ENCODE peak calls at places on chromosomes 13 and 19, in four cellular contexts. R is WTC11, Y is K562, F is HepG2. O is an unnamed sample.

GRCh38 chr13:44719857-44720671 is 143.9 kb upstream of the TSC22D1 start:
- DNase-seq in F (no peak), R (no peak), Y (no peak), O (peak)

GRCh38 chr19:47820410-47820809 is 1.3 kb upstream of the CRX start:
- DNase-seq in Y (no peak), F (no peak), R (no peak), O (no peak)

GRCh38 chr13:32229443-32229842 is 85.7 kb downstream of the ZAR1L start:
- DNase-seq in Y (no peak), F (no peak), R (no peak), O (no peak)

GRCh38 chr19:19477705-19478383 is 37.5 kb downstream of the TSSK6 start:
- DNase-seq in F (no peak), R (no peak), Y (no peak), O (no peak)

GRCh38 chr13:44692173-44692713 is 116.1 kb upstream of the TSC22D1 start:
- DNase-seq in F (no peak), R (no peak), Y (peak), O (peak)

GRCh38 chr19:2166741-2167738 is 3.3 kb downstream of the DOT1L start:
- DNase-seq in Y (no peak), F (peak), R (no peak), O (no peak)

GRCh38 chr13:90696254-90696653 is 651.2 kb upstream of the MIR17HG start:
- DNase-seq in R (no peak), F (no peak), Y (no peak), O (peak)

GRCh38 chr13:26508885-26509284 is 48.6 kb upstream of the WASF3 start:
- DNase-seq in R (no peak), Y (no peak), F (no peak), O (no peak)

GRCh38 chr19:35395762-35396199 is 24.9 kb downstream of the GPR42 start:
- DNase-seq in R (peak), Y (no peak), F (peak), O (no peak)

GRCh38 chr19:1252221-1252817 is 3.9 kb downstream of the MIDN start:
- DNase-seq in Y (no peak), F (no peak), R (no peak), O (peak)

GRCh38 chr19:42069619-42070293 is at the start of gene GRIK5:
- DNase-seq in Y (no peak), F (no peak), R (peak), O (no peak)

GRCh38 chr13:71602327-71602726 is 264.7 kb downstream of the DACH1 start:
- DNase-seq in R (no peak), F (no peak), Y (no peak), O (no peak)

GRCh38 chr19:428144-428543 is 19.2 kb upstream of the C2CD4C start:
- DNase-seq in Y (no peak), F (no peak), R (no peak), O (no peak)

GRCh38 chr19:18070181-18070580 is 16.6 kb downstream of the IL12RB1 start:
- DNase-seq in Y (no peak), F (no peak), R (no peak), O (no peak)

GRCh38 chr19:35154535-35155406 is at the start of gene FXYD5:
- DNase-seq in Y (peak), R (peak), F (no peak), O (peak)

GRCh38 chr19:10036601-10037071 is 23.4 kb downstream of the RDH8 start:
- DNase-seq in F (peak), R (no peak), Y (no peak), O (peak)

GRCh38 chr13:27279506-27279905 is 8.9 kb downstream of the RASL11A start:
- DNase-seq in R (no peak), Y (no peak), F (no peak), O (no peak)

GRCh38 chr13:27273658-27274425 is 3.2 kb downstream of the RASL11A start:
- DNase-seq in R (no peak), F (no peak), Y (no peak), O (no peak)

GRCh38 chr19:55101261-55101660 is 16.2 kb downstream of the PPP1R12C start:
- DNase-seq in Y (no peak), F (no peak), R (no peak), O (no peak)
- TF ChIP-seq NR3C1 in Y (no peak), F (no peak), R (no peak), O (no peak)

GRCh38 chr19:14318873-14319272 is 62.4 kb upstream of the ADGRE5 start:
- DNase-seq in R (peak), F (no peak), Y (peak), O (no peak)
- TF ChIP-seq NR3C1 in R (no peak), F (no peak), Y (no peak), O (no peak)

DNA sequence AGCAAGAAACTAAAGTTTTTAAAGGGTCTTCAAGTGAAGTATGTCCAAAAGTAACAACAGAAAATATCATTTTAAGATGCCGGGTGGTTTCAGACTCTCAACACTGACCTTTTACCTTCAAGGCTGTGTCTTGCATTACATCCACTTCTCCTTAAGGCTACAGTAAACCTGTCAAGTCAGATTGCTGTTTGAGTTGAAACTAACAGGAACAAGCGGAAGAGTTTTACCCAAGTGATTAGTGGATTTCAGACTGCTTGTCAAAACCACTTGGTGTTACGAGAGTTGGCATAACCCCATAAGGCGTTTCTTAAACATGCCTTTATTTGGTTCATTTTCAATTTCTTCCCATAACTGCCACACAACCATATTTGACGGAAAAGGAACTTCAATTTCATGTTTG is 283.1 kb downstream of the DCT start:
- DNase-seq in F (no peak), R (no peak), Y (no peak), O (no peak)
- TF ChIP-seq NR3C1 in F (no peak), R (no peak), Y (no peak), O (no peak)

GRCh38 chr19:44112802-44113137 is 429 bp upstream of the ZNF225 start:
- DNase-seq in F (no peak), R (no peak), Y (no peak), O (no peak)

GRCh38 chr19:44113138-44113783 is at the start of gene ZNF225:
- DNase-seq in Y (peak), R (peak), F (peak), O (peak)

GRCh38 chr19:44109458-44109857 is 3.7 kb upstream of the ZNF225 start:
- DNase-seq in Y (no peak), F (no peak), R (no peak), O (no peak)

GRCh38 chr19:44113784-44114390 is 688 bp downstream of the ZNF225 start:
- DNase-seq in F (no peak), R (no peak), Y (peak), O (no peak)

GRCh38 chr19:44111910-44112463 is 1.2 kb upstream of the ZNF225 start:
- DNase-seq in Y (peak), F (no peak), R (peak), O (no peak)
- TF ChIP-seq NR3C1 in Y (no peak), F (no peak), R (no peak), O (no peak)

GRCh38 chr13:30713133-30713532 is 22.2 kb upstream of the ALOX5AP start:
- DNase-seq in Y (no peak), R (no peak), F (no peak), O (peak)
- TF ChIP-seq NR3C1 in Y (no peak), R (no peak), F (no peak), O (no peak)

DNA sequence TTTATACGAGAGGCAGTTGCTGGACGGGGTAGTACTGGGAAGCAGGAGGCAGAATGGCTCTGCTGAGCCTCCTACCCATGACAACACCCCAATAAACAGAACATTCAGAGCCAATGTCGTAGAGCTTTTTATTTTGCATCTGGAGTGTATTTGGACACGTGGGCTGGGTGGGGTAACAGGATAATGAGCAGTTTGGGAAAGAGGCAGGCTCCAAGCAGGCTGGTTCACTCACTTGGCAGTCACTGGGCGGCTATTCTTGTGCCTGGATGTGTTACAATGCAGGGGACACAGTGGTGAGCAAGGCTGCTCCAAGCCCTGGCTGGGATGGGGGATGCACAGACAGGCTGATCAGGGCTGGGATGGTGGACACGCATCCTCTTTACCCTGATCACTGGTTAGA is 9.5 kb downstream of the ACTMAP start:
- DNase-seq in F (no peak), Y (no peak), R (no peak), O (no peak)
- TF ChIP-seq NR3C1 in F (no peak), Y (no peak), R (no peak), O (no peak)

DNA sequence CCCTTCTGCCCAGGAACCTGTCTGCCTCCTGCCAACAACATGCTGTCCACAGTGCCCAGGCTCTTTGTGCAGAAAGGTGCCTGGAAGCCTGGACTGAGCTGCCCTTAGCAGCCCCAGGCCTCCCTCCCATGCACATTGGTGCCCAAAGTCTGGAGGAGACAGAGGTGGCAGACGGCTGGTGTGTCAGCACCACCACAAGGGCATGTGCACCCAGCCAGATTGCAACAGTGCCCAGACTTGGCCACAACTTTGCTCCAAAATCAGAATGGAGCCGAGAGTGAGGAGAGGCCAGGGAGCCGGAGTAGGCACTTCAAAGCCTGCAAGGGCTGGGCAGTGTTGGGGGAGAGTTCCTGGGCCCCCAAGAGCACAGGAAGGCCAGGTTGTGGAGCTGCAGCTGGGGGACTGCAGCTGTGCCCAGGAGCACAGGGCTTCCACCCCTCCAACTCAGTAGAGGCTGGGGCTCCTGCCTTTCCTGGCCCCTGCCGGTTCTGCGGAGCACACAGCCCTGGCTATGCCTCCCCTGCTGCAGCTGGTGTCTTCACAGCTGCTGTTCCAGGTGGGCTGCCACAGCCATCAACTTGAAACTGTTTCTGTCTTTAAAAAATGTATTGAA is 1255.8 kb downstream of the SLITRK5 start:
- DNase-seq in Y (no peak), R (no peak), F (no peak), O (no peak)
- TF ChIP-seq NR3C1 in Y (no peak), R (no peak), F (no peak), O (no peak)

DNA sequence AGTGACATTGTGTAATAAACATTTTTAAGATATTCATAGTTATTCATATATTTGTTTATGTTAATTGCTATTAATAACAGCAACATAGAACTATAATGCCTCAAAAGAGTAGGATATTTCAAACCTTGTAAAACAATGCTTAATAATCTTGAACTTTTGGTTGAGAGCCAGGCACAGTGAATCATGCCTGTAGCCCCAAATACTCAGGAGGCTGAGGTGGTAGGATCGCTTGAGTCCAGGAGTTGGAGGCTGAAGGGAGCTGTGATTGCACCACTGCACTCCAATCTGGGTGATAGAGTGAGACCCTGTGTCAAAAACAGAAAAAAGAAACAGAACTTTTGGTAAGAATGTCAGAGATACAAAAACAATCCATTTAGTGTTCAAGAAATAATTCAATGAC is 213.9 kb upstream of the SLITRK1 start:
- DNase-seq in F (no peak), R (no peak), Y (no peak), O (no peak)
- TF ChIP-seq NR3C1 in F (no peak), R (no peak), Y (no peak), O (no peak)

GRCh38 chr13:59409651-59410200 is 754.0 kb downstream of the DIAPH3 start:
- DNase-seq in F (no peak), R (peak), Y (no peak), O (no peak)
- TF ChIP-seq NR3C1 in F (no peak), R (no peak), Y (no peak), O (no peak)

O was measured in A549.